ENCODE peak calls at places on chromosomes 1 and 21, in seven cellular contexts. C, Y, O, B, M, N and Z are unnamed samples.

GRCh38 chr1:46605242-46605641 is 1.2 kb upstream of the MKNK1 start:
- DNase-seq in C (no peak), Y (no peak), O (no peak), B (no peak), M (no peak), N (no peak), Z (no peak)

GRCh38 chr1:9630331-9631081 is 21.0 kb upstream of the PIK3CD start:
- DNase-seq in C (no peak), Y (no peak), O (no peak), B (no peak), M (no peak), N (no peak), Z (no peak)

GRCh38 chr1:236890152-236891056 is 95.3 kb downstream of the MTR start:
- DNase-seq in C (no peak), Y (no peak), O (no peak), B (no peak), M (no peak), N (no peak), Z (no peak)

GRCh38 chr1:42888013-42888633 is 41.7 kb downstream of the ZNF691 start:
- DNase-seq in C (no peak), Y (no peak), O (no peak), B (no peak), M (no peak), N (no peak), Z (no peak)

GRCh38 chr1:67053535-67053784 is 488 bp downstream of the SLC35D1 start:
- DNase-seq in C (peak), Y (no peak), O (no peak), B (no peak), M (peak), N (no peak), Z (peak)

GRCh38 chr21:37281993-37282392 is 14.9 kb upstream of the VPS26C start:
- DNase-seq in C (no peak), Y (no peak), O (no peak), B (no peak), M (no peak), N (no peak), Z (no peak)

GRCh38 chr1:153515504-153516394 is 20.0 kb downstream of the S100A6 start:
- DNase-seq in C (no peak), Y (peak), O (no peak), B (peak), M (peak), N (peak), Z (peak)

GRCh38 chr1:215543806-215544205 is 23.3 kb upstream of the KCTD3 start:
- DNase-seq in C (no peak), Y (no peak), O (no peak), B (no peak), M (no peak), N (no peak), Z (no peak)

GRCh38 chr1:36359383-36359782 is 26.3 kb downstream of the STK40 start:
- DNase-seq in C (no peak), Y (no peak), O (no peak), B (no peak), M (no peak), N (no peak), Z (no peak)

GRCh38 chr1:8031176-8031785 is 5.2 kb upstream of the ERRFI1 start:
- DNase-seq in C (no peak), Y (no peak), O (peak), B (peak), M (no peak), N (no peak), Z (peak)

GRCh38 chr1:43205671-43206070 is 33.5 kb downstream of the CFAP57 start:
- DNase-seq in C (no peak), Y (no peak), O (peak), B (no peak), M (no peak), N (no peak), Z (no peak)

GRCh38 chr1:64343105-64343960 is 126.6 kb upstream of the CACHD1 start:
- DNase-seq in C (peak), Y (peak), O (peak), B (peak), M (no peak), N (no peak), Z (no peak)

GRCh38 chr1:44655609-44656008 is 18.7 kb downstream of the TMEM53 start:
- DNase-seq in C (no peak), Y (no peak), O (no peak), B (peak), M (no peak), N (peak), Z (peak)

GRCh38 chr1:167056529-167057296 is 33.5 kb downstream of the GPA33 start:
- DNase-seq in C (no peak), Y (no peak), O (no peak), B (peak), M (no peak), N (no peak), Z (peak)

GRCh38 chr1:17736625-17737024 is 18.5 kb upstream of the ACTL8 start:
- DNase-seq in C (no peak), Y (no peak), O (no peak), B (no peak), M (no peak), N (no peak), Z (no peak)

GRCh38 chr1:109923131-109923945 is 12.7 kb downstream of the CSF1 start:
- DNase-seq in C (no peak), Y (no peak), O (no peak), B (no peak), M (no peak), N (no peak), Z (peak)

GRCh38 chr1:9413877-9414213 is 121.2 kb downstream of the SPSB1 start:
- DNase-seq in C (no peak), Y (no peak), O (peak), B (no peak), M (no peak), N (no peak), Z (no peak)

GRCh38 chr1:247855911-247856310 is 1.1 kb upstream of the TRIM58 start:
- DNase-seq in C (no peak), Y (no peak), O (no peak), B (no peak), M (no peak), N (no peak), Z (peak)

GRCh38 chr1:204711947-204712701 is 26.6 kb upstream of the LRRN2 start:
- DNase-seq in C (no peak), Y (no peak), O (no peak), B (no peak), M (no peak), N (no peak), Z (peak)

GRCh38 chr1:220521755-220522154 is 6.2 kb upstream of the MARK1 start:
- DNase-seq in C (no peak), Y (no peak), O (no peak), B (no peak), M (no peak), N (no peak), Z (no peak)

GRCh38 chr1:84090447-84091244 is 53.4 kb upstream of the PRKACB start:
- DNase-seq in C (no peak), Y (no peak), O (no peak), B (no peak), M (no peak), N (no peak), Z (no peak)

GRCh38 chr1:207145401-207146058 is 41.5 kb downstream of the C4BPA start:
- DNase-seq in C (no peak), Y (no peak), O (no peak), B (no peak), M (no peak), N (no peak), Z (no peak)

GRCh38 chr1:227697321-227697864 is 37.7 kb downstream of the JMJD4 start:
- DNase-seq in C (no peak), Y (no peak), O (no peak), B (no peak), M (no peak), N (no peak), Z (no peak)

GRCh38 chr21:34925597-34925996 is 123.5 kb downstream of the RUNX1 start:
- DNase-seq in C (no peak), Y (no peak), O (no peak), B (no peak), M (no peak), N (no peak), Z (no peak)

GRCh38 chr21:45330851-45331261 is 43.2 kb upstream of the POFUT2 start:
- DNase-seq in C (no peak), Y (no peak), O (no peak), B (no peak), M (no peak), N (peak), Z (no peak)

GRCh38 chr1:173202430-173203145 is 4.5 kb downstream of the TNFSF4 start:
- DNase-seq in C (peak), Y (peak), O (peak), B (peak), M (no peak), N (no peak), Z (peak)

GRCh38 chr1:156228501-156228900 is 13.5 kb upstream of the BGLAP start:
- DNase-seq in C (no peak), Y (no peak), O (no peak), B (no peak), M (no peak), N (no peak), Z (no peak)

GRCh38 chr1:182407724-182408123 is 7.3 kb upstream of the TEDDM1 start:
- DNase-seq in C (no peak), Y (no peak), O (no peak), B (no peak), M (no peak), N (no peak), Z (no peak)

GRCh38 chr21:33036430-33037162 is 10.9 kb downstream of the OLIG2 start:
- DNase-seq in C (peak), Y (peak), O (peak), B (no peak), M (peak), N (peak), Z (no peak)

GRCh38 chr1:91851130-91852010 is 34.6 kb downstream of the TGFBR3 start:
- DNase-seq in C (peak), Y (peak), O (peak), B (peak), M (peak), N (peak), Z (no peak)

GRCh38 chr1:109373051-109373593 is 24.6 kb downstream of the SORT1 start:
- DNase-seq in C (no peak), Y (no peak), O (no peak), B (no peak), M (no peak), N (no peak), Z (no peak)

GRCh38 chr1:3910049-3910731 is 10.1 kb upstream of the C1orf174 start:
- DNase-seq in C (no peak), Y (no peak), O (no peak), B (no peak), M (no peak), N (peak), Z (no peak)

GRCh38 chr1:205500240-205501218 is 3.9 kb upstream of the CDK18 start:
- DNase-seq in C (peak), Y (no peak), O (no peak), B (no peak), M (no peak), N (no peak), Z (no peak)

GRCh38 chr1:39960461-39960958 is 5.6 kb downstream of the MFSD2A start:
- DNase-seq in C (no peak), Y (peak), O (no peak), B (no peak), M (peak), N (peak), Z (peak)

GRCh38 chr1:106072909-106073600 is 983.4 kb upstream of the PRMT6 start:
- DNase-seq in C (no peak), Y (no peak), O (no peak), B (no peak), M (no peak), N (no peak), Z (no peak)

GRCh38 chr1:77560741-77561140 is 121.7 kb downstream of the ZZZ3 start:
- DNase-seq in C (no peak), Y (no peak), O (no peak), B (no peak), M (no peak), N (no peak), Z (no peak)

GRCh38 chr1:230426246-230427101 is at the start of gene PGBD5:
- DNase-seq in C (peak), Y (no peak), O (peak), B (peak), M (peak), N (peak), Z (peak)
- TF ChIP-seq POLR2A in C (no peak), Y (no peak), O (no peak), B (no peak), M (no peak), N (no peak), Z (no peak)

DNA sequence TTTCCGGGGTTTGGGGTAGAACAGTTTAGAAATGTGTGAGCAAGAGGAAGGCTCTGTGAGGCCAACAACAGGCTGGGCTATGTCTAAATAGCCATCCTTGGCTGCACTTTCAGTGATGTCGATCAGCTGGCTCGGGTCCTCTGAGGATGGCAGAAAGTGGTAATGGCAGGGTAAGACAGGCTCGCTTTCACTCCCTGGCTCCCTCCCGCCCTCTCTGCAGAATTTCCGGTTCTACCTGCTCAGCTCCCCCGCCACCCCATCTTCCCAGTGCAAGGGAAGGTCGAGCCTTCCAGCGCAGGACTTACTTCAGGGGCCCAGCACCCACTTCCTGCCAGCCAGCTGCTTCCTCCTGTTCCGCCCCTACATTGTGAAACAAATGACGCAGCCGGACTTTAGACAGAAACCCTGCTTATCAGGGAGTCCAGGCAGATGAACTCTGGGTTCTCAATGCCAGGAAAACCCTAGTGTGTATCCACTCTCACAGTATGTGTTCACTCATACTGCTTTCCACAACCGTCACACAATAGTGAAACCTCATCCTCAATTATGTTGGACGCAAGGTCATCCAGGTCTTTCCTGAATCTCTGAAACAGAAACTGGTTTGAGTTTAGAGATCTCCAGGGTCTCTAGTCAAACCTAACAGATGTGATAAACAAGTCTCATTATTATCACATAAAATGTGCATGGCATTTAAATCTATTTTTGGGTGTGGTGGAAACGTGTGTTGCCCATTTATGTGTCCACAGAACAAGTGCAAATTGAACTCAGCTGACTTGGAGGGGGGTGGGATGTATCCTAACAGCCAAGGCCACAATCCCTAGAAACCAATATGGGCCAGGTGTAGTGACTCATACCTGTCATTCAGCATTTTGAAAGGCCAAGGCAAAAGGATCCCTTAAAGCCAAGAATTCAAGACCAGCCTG is 7.1 kb downstream of the F11R start:
- DNase-seq in C (no peak), Y (peak), O (peak), B (peak), M (peak), N (peak), Z (peak)
- TF ChIP-seq POLR2A in C (no peak), Y (no peak), O (no peak), B (peak), M (no peak), N (peak), Z (peak)

GRCh38 chr1:6101826-6102225 is 56.1 kb downstream of the KCNAB2 start:
- DNase-seq in C (no peak), Y (no peak), O (no peak), B (no peak), M (no peak), N (peak), Z (no peak)

GRCh38 chr1:6102227-6102845 is 56.6 kb downstream of the KCNAB2 start:
- DNase-seq in C (no peak), Y (no peak), O (no peak), B (no peak), M (no peak), N (peak), Z (no peak)

GRCh38 chr1:6099787-6100765 is 54.4 kb downstream of the KCNAB2 start:
- DNase-seq in C (no peak), Y (no peak), O (no peak), B (peak), M (no peak), N (peak), Z (no peak)

GRCh38 chr1:6099297-6099696 is 53.6 kb downstream of the KCNAB2 start:
- DNase-seq in C (no peak), Y (no peak), O (no peak), B (no peak), M (no peak), N (peak), Z (no peak)

GRCh38 chr1:6100801-6101783 is 55.4 kb downstream of the KCNAB2 start:
- DNase-seq in C (no peak), Y (no peak), O (no peak), B (no peak), M (no peak), N (peak), Z (no peak)
- TF ChIP-seq POLR2A in C (no peak), Y (no peak), O (no peak), B (no peak), M (no peak), N (no peak), Z (no peak)

GRCh38 chr1:15154480-15155036 is 1.0 kb downstream of the TMEM51 start:
- DNase-seq in C (no peak), Y (no peak), O (no peak), B (peak), M (peak), N (no peak), Z (no peak)

GRCh38 chr1:15155191-15155590 is 1.6 kb downstream of the TMEM51 start:
- DNase-seq in C (no peak), Y (no peak), O (no peak), B (no peak), M (no peak), N (no peak), Z (no peak)

GRCh38 chr1:15152318-15153183 is 996 bp upstream of the TMEM51 start:
- DNase-seq in C (peak), Y (peak), O (peak), B (peak), M (peak), N (peak), Z (peak)

GRCh38 chr1:15153184-15153841 is at the start of gene TMEM51:
- DNase-seq in C (peak), Y (no peak), O (peak), B (peak), M (peak), N (no peak), Z (no peak)

DNA sequence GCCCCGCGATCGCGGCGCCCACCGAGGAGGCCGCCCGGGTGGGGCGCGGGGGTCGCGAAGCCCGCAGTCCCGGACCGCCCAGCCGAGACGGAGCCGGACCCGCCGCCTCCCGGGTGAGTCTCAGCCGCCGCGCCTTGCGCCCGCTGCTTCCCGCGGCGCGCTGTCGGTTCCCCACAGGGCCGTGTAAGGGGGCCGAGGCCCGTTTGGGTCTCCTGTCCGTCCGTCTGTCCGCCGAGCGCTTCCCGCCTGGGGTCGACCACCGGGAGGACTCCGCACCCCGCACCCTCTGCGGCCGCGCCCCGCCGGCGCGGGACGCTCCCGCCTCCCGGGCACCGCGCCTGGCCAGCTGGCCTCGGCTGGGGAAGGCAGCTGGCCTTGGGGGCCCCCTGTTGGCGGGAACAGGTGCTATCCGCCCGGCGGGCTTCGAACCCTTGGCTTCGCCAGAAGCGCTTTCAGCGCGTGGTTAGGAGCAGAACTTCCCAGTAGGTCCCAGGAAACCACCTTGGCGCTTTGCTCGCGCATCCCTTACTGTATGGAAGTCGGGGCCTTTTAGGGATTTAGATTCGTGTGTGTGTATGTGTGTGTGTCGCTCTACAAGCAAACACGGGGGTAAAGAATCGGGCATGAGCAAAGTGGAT is 414 bp downstream of the TMEM51 start:
- DNase-seq in C (peak), Y (no peak), O (peak), B (peak), M (peak), N (peak), Z (peak)
- TF ChIP-seq POLR2A in C (no peak), Y (no peak), O (peak), B (no peak), M (no peak), N (no peak), Z (no peak)

DNA sequence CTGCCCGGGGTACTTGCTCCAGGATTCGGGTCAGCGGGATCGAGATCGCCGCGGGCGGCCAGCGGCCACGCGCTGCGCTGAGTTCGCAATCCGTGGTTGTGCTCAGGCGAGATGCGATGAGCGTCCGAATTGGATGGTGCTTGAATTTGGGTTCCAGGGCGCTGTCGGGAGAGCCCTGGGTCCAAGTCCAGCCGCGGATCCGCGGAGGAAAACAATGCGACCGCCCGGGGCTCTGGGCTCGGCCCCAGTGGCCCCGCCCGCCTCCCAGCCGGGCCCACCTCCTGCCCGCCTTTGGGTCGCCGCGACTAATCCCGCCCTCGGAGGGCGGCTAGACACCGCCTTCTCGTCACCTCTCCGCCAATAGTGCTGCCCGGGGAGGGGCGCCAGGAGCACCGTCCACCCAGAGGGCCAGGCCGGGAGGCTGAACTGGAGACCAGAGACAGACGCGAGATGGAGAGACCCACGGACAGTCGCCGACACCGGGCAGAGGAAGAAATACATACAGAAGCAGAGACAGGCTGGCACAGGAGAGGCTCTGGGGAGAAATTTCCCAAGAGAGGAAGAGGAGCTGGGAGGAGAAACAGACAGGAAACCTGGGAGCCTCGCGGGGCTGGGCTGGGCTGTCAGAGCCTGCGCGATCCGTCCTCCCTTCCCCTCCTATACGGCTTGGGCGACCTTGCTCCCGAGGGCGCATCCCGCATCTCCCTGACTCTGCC is at the start of gene SEMA6C:
- DNase-seq in C (peak), Y (peak), O (peak), B (peak), M (peak), N (peak), Z (peak)
- TF ChIP-seq POLR2A in C (peak), Y (no peak), O (peak), B (peak), M (no peak), N (no peak), Z (peak)

GRCh38 chr1:16167331-16168143 is 11.7 kb upstream of the EPHA2 start:
- DNase-seq in C (no peak), Y (no peak), O (no peak), B (peak), M (peak), N (peak), Z (peak)
- TF ChIP-seq POLR2A in C (no peak), Y (no peak), O (no peak), B (peak), M (no peak), N (no peak), Z (no peak)